ENCODE peak calls at places on chromosomes 13 and 19, in five cellular contexts. One of them, this sample, is unnamed.
A peak's percentile ranks its signal among the peaks of the same experiment; 100 is the strongest.

GRCh38 chr13:95253033-95253432 is 48.2 kb downstream of the ABCC4 start:
- DNase-seq in AG09319: no peak
- DNase-seq in mesothelial cell of epicardium: no peak
- DNase-seq in choroid plexus epithelial cell: no peak
- DNase-seq in IMR-90: no peak
- DNase-seq in this sample: no peak

GRCh38 chr13:97490702-97491307 is 56.8 kb downstream of the RAP2A start:
- DNase-seq in choroid plexus epithelial cell: no peak
- DNase-seq in AG09319: no peak
- DNase-seq in IMR-90: no peak
- DNase-seq in mesothelial cell of epicardium: no peak
- DNase-seq in this sample: no peak

GRCh38 chr13:45119990-45120864 is at the start of gene GTF2F2:
- DNase-seq in mesothelial cell of epicardium: peak; percentile 94
- DNase-seq in choroid plexus epithelial cell: peak; percentile 92
- DNase-seq in IMR-90: peak; percentile 90
- DNase-seq in AG09319: peak; percentile 68
- DNase-seq in this sample: peak; percentile 95

GRCh38 chr13:42722883-42723539 is 58.4 kb upstream of the FAM216B start:
- DNase-seq in choroid plexus epithelial cell: no peak
- DNase-seq in AG09319: no peak
- DNase-seq in mesothelial cell of epicardium: no peak
- DNase-seq in IMR-90: no peak
- DNase-seq in this sample: no peak

GRCh38 chr19:1068111-1069001 is 1.4 kb downstream of the ARHGAP45 start:
- DNase-seq in mesothelial cell of epicardium: no peak
- DNase-seq in AG09319: no peak
- DNase-seq in choroid plexus epithelial cell: no peak
- DNase-seq in IMR-90: no peak
- DNase-seq in this sample: peak; percentile 88

GRCh38 chr13:94711561-94712286 is 621 bp downstream of the SOX21 start:
- DNase-seq in AG09319: no peak
- DNase-seq in mesothelial cell of epicardium: peak; percentile 47
- DNase-seq in IMR-90: no peak
- DNase-seq in choroid plexus epithelial cell: peak; percentile 32
- DNase-seq in this sample: peak; percentile 93

GRCh38 chr19:11479470-11480080 is 1.3 kb downstream of the ELAVL3 start:
- DNase-seq in choroid plexus epithelial cell: peak; percentile 15
- DNase-seq in AG09319: no peak
- DNase-seq in IMR-90: no peak
- DNase-seq in mesothelial cell of epicardium: no peak
- DNase-seq in this sample: no peak

GRCh38 chr13:51298812-51299211 is 40.7 kb upstream of the SERPINE3 start:
- DNase-seq in mesothelial cell of epicardium: no peak
- DNase-seq in choroid plexus epithelial cell: peak; percentile 48
- DNase-seq in IMR-90: peak; percentile 19
- DNase-seq in AG09319: no peak
- DNase-seq in this sample: no peak

GRCh38 chr19:11024259-11024658 is 63.4 kb downstream of the SMARCA4 start:
- DNase-seq in mesothelial cell of epicardium: no peak
- DNase-seq in IMR-90: no peak
- DNase-seq in AG09319: no peak
- DNase-seq in choroid plexus epithelial cell: no peak
- DNase-seq in this sample: no peak

GRCh38 chr19:45151821-45152503 is 8.8 kb downstream of the NKPD1 start:
- DNase-seq in choroid plexus epithelial cell: no peak
- DNase-seq in AG09319: no peak
- DNase-seq in IMR-90: no peak
- DNase-seq in mesothelial cell of epicardium: no peak
- DNase-seq in this sample: no peak

GRCh38 chr13:43263047-43263446 is 239.7 kb downstream of the DNAJC15 start:
- DNase-seq in IMR-90: no peak
- DNase-seq in choroid plexus epithelial cell: no peak
- DNase-seq in AG09319: no peak
- DNase-seq in mesothelial cell of epicardium: no peak
- DNase-seq in this sample: no peak

GRCh38 chr19:45472557-45473365 is 5.0 kb downstream of the FOSB start:
- DNase-seq in choroid plexus epithelial cell: no peak
- DNase-seq in AG09319: peak; percentile 19
- DNase-seq in mesothelial cell of epicardium: no peak
- DNase-seq in IMR-90: no peak
- DNase-seq in this sample: no peak

GRCh38 chr13:42148538-42148937 is 100.1 kb downstream of the DGKH start:
- DNase-seq in AG09319: no peak
- DNase-seq in mesothelial cell of epicardium: no peak
- DNase-seq in IMR-90: no peak
- DNase-seq in choroid plexus epithelial cell: no peak
- DNase-seq in this sample: no peak

GRCh38 chr19:11659612-11660011 is 62.3 kb downstream of the ZNF627 start:
- DNase-seq in IMR-90: peak; percentile 12
- DNase-seq in choroid plexus epithelial cell: peak; percentile 19
- DNase-seq in AG09319: no peak
- DNase-seq in mesothelial cell of epicardium: no peak
- DNase-seq in this sample: no peak

GRCh38 chr19:45717983-45718650 is 12.6 kb downstream of the FBXO46 start:
- DNase-seq in AG09319: no peak
- DNase-seq in IMR-90: no peak
- DNase-seq in mesothelial cell of epicardium: no peak
- DNase-seq in choroid plexus epithelial cell: peak; percentile 42
- DNase-seq in this sample: no peak

GRCh38 chr13:68784275-68784674 is 1323.4 kb upstream of the ATXN8OS start:
- DNase-seq in IMR-90: no peak
- DNase-seq in choroid plexus epithelial cell: no peak
- DNase-seq in AG09319: no peak
- DNase-seq in mesothelial cell of epicardium: no peak
- DNase-seq in this sample: no peak

GRCh38 chr13:91553584-91553983 is 155.2 kb downstream of the GPC5 start:
- DNase-seq in IMR-90: no peak
- DNase-seq in mesothelial cell of epicardium: no peak
- DNase-seq in AG09319: no peak
- DNase-seq in choroid plexus epithelial cell: no peak
- DNase-seq in this sample: no peak

GRCh38 chr19:10061717-10062310 is 24.3 kb upstream of the SHFL start:
- DNase-seq in choroid plexus epithelial cell: no peak
- DNase-seq in IMR-90: no peak
- DNase-seq in AG09319: no peak
- DNase-seq in mesothelial cell of epicardium: no peak
- DNase-seq in this sample: no peak

GRCh38 chr19:33159893-33160292 is 28.0 kb downstream of the WDR88 start:
- DNase-seq in choroid plexus epithelial cell: no peak
- DNase-seq in mesothelial cell of epicardium: no peak
- DNase-seq in IMR-90: no peak
- DNase-seq in AG09319: no peak
- DNase-seq in this sample: no peak

GRCh38 chr19:38538386-38538785 is 79.4 kb downstream of the MAP4K1 start:
- DNase-seq in IMR-90: no peak
- DNase-seq in AG09319: no peak
- DNase-seq in mesothelial cell of epicardium: no peak
- DNase-seq in choroid plexus epithelial cell: no peak
- DNase-seq in this sample: no peak

GRCh38 chr19:6061420-6062130 is 48.7 kb downstream of the RFX2 start:
- DNase-seq in AG09319: no peak
- DNase-seq in choroid plexus epithelial cell: no peak
- DNase-seq in IMR-90: no peak
- DNase-seq in mesothelial cell of epicardium: no peak
- DNase-seq in this sample: peak; percentile 43

GRCh38 chr19:33132021-33132420 is at the start of gene WDR88:
- DNase-seq in AG09319: no peak
- DNase-seq in mesothelial cell of epicardium: no peak
- DNase-seq in IMR-90: no peak
- DNase-seq in choroid plexus epithelial cell: no peak
- DNase-seq in this sample: peak; percentile 85

GRCh38 chr19:45428385-45429231 is 4.9 kb upstream of the ERCC1 start:
- DNase-seq in mesothelial cell of epicardium: peak; percentile 62
- DNase-seq in choroid plexus epithelial cell: peak; percentile 48
- DNase-seq in IMR-90: peak; percentile 59
- DNase-seq in AG09319: no peak
- DNase-seq in this sample: no peak

GRCh38 chr13:68713394-68713793 is 1394.2 kb upstream of the ATXN8OS start:
- DNase-seq in mesothelial cell of epicardium: no peak
- DNase-seq in IMR-90: no peak
- DNase-seq in choroid plexus epithelial cell: no peak
- DNase-seq in AG09319: no peak
- DNase-seq in this sample: no peak

GRCh38 chr19:2722541-2723344 is 1.6 kb upstream of the DIRAS1 start:
- DNase-seq in mesothelial cell of epicardium: no peak
- DNase-seq in choroid plexus epithelial cell: peak; percentile 69
- DNase-seq in IMR-90: peak; percentile 74
- DNase-seq in AG09319: peak; percentile 52
- DNase-seq in this sample: peak; percentile 94

GRCh38 chr19:3899531-3900294 is 19.2 kb downstream of the ATCAY start:
- DNase-seq in mesothelial cell of epicardium: no peak
- DNase-seq in IMR-90: no peak
- DNase-seq in AG09319: no peak
- DNase-seq in choroid plexus epithelial cell: no peak
- DNase-seq in this sample: no peak

GRCh38 chr19:10551698-10552301 is 8.1 kb downstream of the ATG4D start:
- DNase-seq in IMR-90: no peak
- DNase-seq in AG09319: no peak
- DNase-seq in mesothelial cell of epicardium: no peak
- DNase-seq in choroid plexus epithelial cell: peak; percentile 46
- DNase-seq in this sample: peak; percentile 92

GRCh38 chr13:36858285-36858684 is 39.3 kb downstream of the RFXAP start:
- DNase-seq in choroid plexus epithelial cell: peak; percentile 80
- DNase-seq in mesothelial cell of epicardium: no peak
- DNase-seq in IMR-90: peak; percentile 65
- DNase-seq in AG09319: peak; percentile 28
- DNase-seq in this sample: no peak

GRCh38 chr13:40652588-40652940 is 13.9 kb downstream of the FOXO1 start:
- DNase-seq in IMR-90: no peak
- DNase-seq in AG09319: no peak
- DNase-seq in mesothelial cell of epicardium: no peak
- DNase-seq in choroid plexus epithelial cell: no peak
- DNase-seq in this sample: no peak

GRCh38 chr19:4097501-4097900 is 26.4 kb downstream of the MAP2K2 start:
- DNase-seq in IMR-90: no peak
- DNase-seq in AG09319: no peak
- DNase-seq in mesothelial cell of epicardium: no peak
- DNase-seq in choroid plexus epithelial cell: no peak
- DNase-seq in this sample: no peak

GRCh38 chr19:37951816-37952210 is 44.8 kb downstream of the SIPA1L3 start:
- DNase-seq in choroid plexus epithelial cell: no peak
- DNase-seq in IMR-90: no peak
- DNase-seq in AG09319: no peak
- DNase-seq in mesothelial cell of epicardium: no peak
- DNase-seq in this sample: no peak

GRCh38 chr19:10517760-10518443 is 655 bp upstream of the S1PR5 start:
- DNase-seq in AG09319: no peak
- DNase-seq in IMR-90: peak; percentile 15
- DNase-seq in mesothelial cell of epicardium: peak; percentile 58
- DNase-seq in choroid plexus epithelial cell: peak; percentile 15
- DNase-seq in this sample: no peak

GRCh38 chr13:102402292-102402691 is 444 bp upstream of the FGF14 start:
- DNase-seq in mesothelial cell of epicardium: no peak
- DNase-seq in IMR-90: peak; percentile 39
- DNase-seq in AG09319: no peak
- DNase-seq in choroid plexus epithelial cell: peak; percentile 41
- DNase-seq in this sample: no peak
- TF ChIP-seq CTCF in mesothelial cell of epicardium: no peak
- TF ChIP-seq CTCF in IMR-90: no peak
- TF ChIP-seq CTCF in AG09319: no peak
- TF ChIP-seq CTCF in choroid plexus epithelial cell: peak; percentile 27
- TF ChIP-seq CTCF in this sample: no peak

DNA sequence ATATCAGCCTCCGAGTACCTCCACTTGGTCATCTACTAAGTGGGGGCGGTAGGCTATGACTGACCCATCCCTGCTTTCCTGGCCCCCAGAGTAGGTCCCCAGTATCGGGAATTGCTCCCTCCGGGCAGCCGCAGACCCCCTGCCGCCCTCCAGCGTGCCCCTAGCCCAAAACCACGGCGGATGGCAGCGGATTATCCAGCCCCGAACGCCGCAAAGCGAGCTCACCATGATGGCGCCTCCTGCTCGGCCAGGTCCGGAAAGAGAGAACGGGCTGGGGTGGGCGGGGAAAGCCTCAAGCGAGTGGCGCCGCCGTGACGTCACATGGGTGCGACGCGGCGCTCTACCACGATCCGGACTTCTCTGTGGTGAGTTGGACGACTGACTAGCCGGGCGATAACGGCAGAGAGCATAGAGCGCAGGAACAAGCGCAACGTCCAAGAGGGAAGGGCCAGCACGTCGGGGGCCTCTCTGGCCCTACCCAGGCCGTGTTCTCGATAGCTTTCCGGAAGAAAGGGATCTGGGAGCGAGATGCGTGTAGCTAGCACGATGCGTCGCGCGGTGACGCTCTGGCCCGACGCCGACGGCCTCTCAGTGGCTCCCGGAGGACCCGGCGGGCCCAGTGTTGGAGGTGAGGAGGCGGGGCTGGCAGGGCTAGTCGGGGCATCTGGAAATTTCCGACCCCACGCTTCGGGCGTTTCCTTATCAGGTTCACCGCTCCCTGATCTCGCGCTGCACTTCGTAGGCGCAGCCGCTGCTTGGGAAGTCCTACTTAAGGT is at the start of the genes RPL18 and SPHK2:
- DNase-seq in mesothelial cell of epicardium: peak; percentile 95
- DNase-seq in AG09319: peak; percentile 99
- DNase-seq in choroid plexus epithelial cell: peak; percentile 100
- DNase-seq in IMR-90: peak; percentile 100
- DNase-seq in this sample: peak; percentile 98
- TF ChIP-seq CTCF in mesothelial cell of epicardium: no peak
- TF ChIP-seq CTCF in AG09319: no peak
- TF ChIP-seq CTCF in choroid plexus epithelial cell: no peak
- TF ChIP-seq CTCF in IMR-90: peak; percentile 0
- TF ChIP-seq CTCF in this sample: peak; percentile 20

GRCh38 chr13:100594731-100595130 is 6.1 kb upstream of the GGACT start:
- DNase-seq in mesothelial cell of epicardium: no peak
- DNase-seq in choroid plexus epithelial cell: no peak
- DNase-seq in IMR-90: no peak
- DNase-seq in AG09319: no peak
- DNase-seq in this sample: no peak
- TF ChIP-seq CTCF in mesothelial cell of epicardium: no peak
- TF ChIP-seq CTCF in choroid plexus epithelial cell: peak; percentile 35
- TF ChIP-seq CTCF in IMR-90: peak; percentile 2
- TF ChIP-seq CTCF in AG09319: peak; percentile 1
- TF ChIP-seq CTCF in this sample: peak; percentile 44

DNA sequence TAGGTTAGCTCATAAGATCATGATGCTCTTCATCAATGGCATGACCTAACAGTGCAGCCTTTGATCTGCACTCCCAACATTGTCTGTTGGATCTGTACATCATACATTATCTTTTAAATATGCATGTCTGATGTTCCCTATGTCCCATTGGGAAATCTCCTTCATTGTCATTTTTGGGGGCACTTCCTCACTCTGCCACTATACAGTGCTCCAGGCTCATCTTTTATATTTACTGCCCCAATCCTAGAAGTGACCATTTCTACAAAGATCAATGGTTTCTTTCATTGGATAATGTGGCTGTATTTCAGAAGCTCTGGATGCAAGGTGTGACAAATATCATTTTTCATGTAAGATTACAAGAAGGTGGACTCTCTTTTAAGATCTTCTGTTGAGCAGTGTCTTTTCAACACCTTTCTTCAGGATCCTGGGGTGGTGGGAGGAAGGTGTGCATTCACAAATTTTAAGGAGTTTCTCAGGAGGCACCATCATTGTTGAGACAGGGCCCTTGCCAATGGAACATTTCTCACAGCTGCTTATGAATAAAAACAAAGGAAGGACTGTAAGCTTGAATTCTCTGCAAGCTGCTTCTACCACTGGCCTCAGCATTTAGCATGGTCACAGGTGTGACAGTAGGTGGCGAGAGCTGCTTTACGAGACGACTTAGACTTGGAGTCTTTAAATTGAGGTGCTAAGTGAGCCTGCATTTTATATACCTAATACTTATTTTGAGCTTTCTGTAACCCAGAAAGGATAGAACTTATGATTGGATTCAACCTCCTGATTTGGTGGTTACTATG is 403.0 kb downstream of the LMO7 start:
- DNase-seq in IMR-90: no peak
- DNase-seq in mesothelial cell of epicardium: no peak
- DNase-seq in AG09319: no peak
- DNase-seq in choroid plexus epithelial cell: no peak
- DNase-seq in this sample: no peak
- TF ChIP-seq CTCF in IMR-90: no peak
- TF ChIP-seq CTCF in mesothelial cell of epicardium: no peak
- TF ChIP-seq CTCF in AG09319: no peak
- TF ChIP-seq CTCF in choroid plexus epithelial cell: peak; percentile 23
- TF ChIP-seq CTCF in this sample: no peak